ENCODE peak calls at places on chromosomes 16 and 17, in six cellular contexts. V, U, J, M, X and S are unnamed samples.

GRCh38 chr17:46212634-46213435 is 19.6 kb upstream of the KANSL1 start:
- DNase-seq in V (peak), U (peak), J (peak), M (no peak), X (peak), S (no peak)

GRCh38 chr17:57135748-57136342 is 50.8 kb downstream of the AKAP1 start:
- DNase-seq in V (no peak), U (no peak), J (no peak), M (no peak), X (no peak), S (no peak)

GRCh38 chr16:63804126-63804525 is 1317.7 kb downstream of the CDH11 start:
- DNase-seq in V (no peak), U (no peak), J (no peak), M (no peak), X (no peak), S (no peak)

GRCh38 chr17:74671031-74671771 is 41.5 kb downstream of the CD300LF start:
- DNase-seq in V (peak), U (peak), J (peak), M (peak), X (peak), S (peak)

GRCh38 chr16:69741519-69741918 is 13.2 kb downstream of the NOB1 start:
- DNase-seq in V (peak), U (no peak), J (no peak), M (no peak), X (no peak), S (no peak)

GRCh38 chr17:41666708-41667279 is 21.9 kb upstream of the EIF1 start:
- DNase-seq in V (peak), U (peak), J (no peak), M (peak), X (no peak), S (no peak)

GRCh38 chr17:80055597-80055996 is 19.2 kb downstream of the CCDC40 start:
- DNase-seq in V (no peak), U (no peak), J (no peak), M (no peak), X (no peak), S (no peak)

GRCh38 chr16:21646721-21647561 is 5.5 kb downstream of the IGSF6 start:
- DNase-seq in V (no peak), U (no peak), J (no peak), M (no peak), X (no peak), S (no peak)

GRCh38 chr17:63998050-63998720 is at the start of gene PRR29:
- DNase-seq in V (peak), U (peak), J (peak), M (peak), X (no peak), S (no peak)

GRCh38 chr17:20216853-20217252 is 207.7 kb downstream of the SPECC1 start:
- DNase-seq in V (no peak), U (no peak), J (no peak), M (no peak), X (no peak), S (no peak)

GRCh38 chr16:58011652-58012051 is 10.4 kb downstream of the USB1 start:
- DNase-seq in V (peak), U (no peak), J (no peak), M (no peak), X (no peak), S (no peak)

GRCh38 chr17:20116683-20117309 is 107.6 kb downstream of the SPECC1 start:
- DNase-seq in V (peak), U (peak), J (no peak), M (no peak), X (no peak), S (peak)

GRCh38 chr17:37493249-37494027 is 3.7 kb downstream of the DUSP14 start:
- DNase-seq in V (peak), U (no peak), J (peak), M (no peak), X (no peak), S (peak)

GRCh38 chr17:30545024-30545423 is 67.8 kb downstream of the GOSR1 start:
- DNase-seq in V (no peak), U (no peak), J (no peak), M (no peak), X (no peak), S (no peak)

GRCh38 chr17:43579570-43580140 is 33.5 kb upstream of the ETV4 start:
- DNase-seq in V (peak), U (no peak), J (peak), M (no peak), X (no peak), S (peak)

GRCh38 chr17:39659286-39660010 is 5.7 kb upstream of the TCAP start:
- DNase-seq in V (no peak), U (no peak), J (no peak), M (no peak), X (no peak), S (no peak)

GRCh38 chr17:17200831-17201230 is 5.3 kb downstream of the PLD6 start:
- DNase-seq in V (peak), U (no peak), J (no peak), M (no peak), X (no peak), S (no peak)

GRCh38 chr16:64051826-64052225 is 1070.0 kb downstream of the CDH11 start:
- DNase-seq in V (peak), U (no peak), J (peak), M (no peak), X (peak), S (no peak)

GRCh38 chr17:17989618-17990017 is 17.0 kb downstream of the DRC3 start:
- DNase-seq in V (no peak), U (no peak), J (no peak), M (no peak), X (no peak), S (no peak)

GRCh38 chr17:31678431-31678830 is 180.6 kb downstream of the COPRS start:
- DNase-seq in V (no peak), U (no peak), J (peak), M (no peak), X (no peak), S (no peak)

GRCh38 chr17:2684549-2684948 is 27.0 kb downstream of the CLUH start:
- DNase-seq in V (no peak), U (no peak), J (no peak), M (no peak), X (no peak), S (no peak)

GRCh38 chr17:31527606-31528005 is 136.1 kb downstream of the RAB11FIP4 start:
- DNase-seq in V (peak), U (no peak), J (no peak), M (no peak), X (peak), S (no peak)

GRCh38 chr17:18960241-18960665 is 8.3 kb downstream of the SLC5A10 start:
- DNase-seq in V (no peak), U (no peak), J (no peak), M (peak), X (no peak), S (no peak)

GRCh38 chr17:5485270-5486205 is at the start of gene DERL2:
- DNase-seq in V (peak), U (no peak), J (peak), M (no peak), X (no peak), S (no peak)

GRCh38 chr17:36808181-36808661 is 129.1 kb upstream of the LHX1 start:
- DNase-seq in V (peak), U (peak), J (no peak), M (no peak), X (no peak), S (no peak)

GRCh38 chr17:79995691-79996090 is 40.0 kb downstream of the TBC1D16 start:
- DNase-seq in V (peak), U (no peak), J (no peak), M (no peak), X (no peak), S (no peak)

GRCh38 chr16:49345829-49346228 is 27.8 kb upstream of the C16orf78 start:
- DNase-seq in V (no peak), U (peak), J (no peak), M (no peak), X (no peak), S (no peak)

GRCh38 chr17:73359255-73359816 is 47.5 kb upstream of the CDC42EP4 start:
- DNase-seq in V (no peak), U (no peak), J (no peak), M (no peak), X (no peak), S (no peak)

GRCh38 chr17:13510062-13510461 is 91.7 kb downstream of the HS3ST3A1 start:
- DNase-seq in V (no peak), U (no peak), J (no peak), M (no peak), X (no peak), S (no peak)

GRCh38 chr17:80023261-80024205 is 12.1 kb downstream of the TBC1D16 start:
- DNase-seq in V (no peak), U (no peak), J (no peak), M (no peak), X (no peak), S (no peak)

GRCh38 chr16:80824623-80825364 is 20.4 kb upstream of the CDYL2 start:
- DNase-seq in V (peak), U (peak), J (peak), M (no peak), X (peak), S (peak)

GRCh38 chr17:32519769-32520701 is 33.2 kb downstream of the CDK5R1 start:
- DNase-seq in V (peak), U (peak), J (peak), M (no peak), X (no peak), S (no peak)

GRCh38 chr16:76791151-76791550 is 399.8 kb upstream of the MON1B start:
- DNase-seq in V (no peak), U (no peak), J (no peak), M (no peak), X (no peak), S (no peak)

GRCh38 chr17:48438662-48439061 is 8.6 kb upstream of the SKAP1 start:
- DNase-seq in V (no peak), U (no peak), J (no peak), M (no peak), X (no peak), S (no peak)

GRCh38 chr17:39928868-39929651 is 1.5 kb downstream of the LRRC3C start:
- DNase-seq in V (peak), U (no peak), J (peak), M (no peak), X (no peak), S (peak)

GRCh38 chr17:64041912-64042311 is 21.5 kb upstream of the ICAM2 start:
- DNase-seq in V (no peak), U (no peak), J (no peak), M (no peak), X (no peak), S (no peak)

GRCh38 chr17:77319211-77320031 is 178.7 kb downstream of the SEC14L1 start:
- DNase-seq in V (peak), U (peak), J (peak), M (peak), X (no peak), S (peak)

GRCh38 chr17:64507418-64507766 is 615 bp downstream of the CEP95 start:
- DNase-seq in V (peak), U (peak), J (peak), M (no peak), X (peak), S (no peak)

DNA sequence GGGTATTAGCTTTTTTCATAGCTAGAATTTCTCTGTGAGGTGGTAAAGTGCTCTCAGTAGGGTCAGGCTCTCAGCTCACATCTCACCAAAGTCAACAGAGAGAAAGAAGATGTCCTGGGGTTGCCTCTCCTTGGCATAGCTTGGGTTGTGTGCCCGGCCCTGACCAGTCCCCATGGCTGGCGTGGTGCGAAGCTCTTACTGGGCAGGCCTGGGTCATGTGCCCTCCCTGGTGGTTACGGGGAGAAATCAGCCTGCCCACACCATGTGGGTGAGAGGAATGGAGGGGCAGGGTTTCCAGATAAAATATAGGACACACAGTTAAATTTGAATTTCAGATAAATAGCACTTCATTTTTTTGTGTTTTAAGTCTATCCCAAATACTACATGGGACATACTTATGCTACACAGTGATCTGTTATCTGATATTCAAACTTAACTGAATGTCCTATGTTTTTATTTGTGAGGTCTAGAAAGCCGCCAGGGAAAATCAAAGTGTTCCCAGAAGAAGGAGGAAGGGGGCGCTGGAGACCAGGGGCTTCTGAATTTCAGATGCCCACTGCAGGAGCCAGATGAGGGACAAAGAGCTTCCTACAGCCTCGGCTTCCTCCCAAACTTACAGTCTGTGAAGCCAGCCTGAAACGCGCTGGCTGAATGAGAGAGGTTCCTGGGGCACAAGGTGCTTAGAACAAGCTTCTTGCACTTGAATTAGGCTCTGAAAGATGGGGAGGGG is 45.4 kb downstream of the NKD1 start:
- DNase-seq in V (peak), U (peak), J (no peak), M (no peak), X (no peak), S (no peak)
- TF ChIP-seq CTCF in V (peak), U (peak), J (peak), M (peak), X (no peak), S (peak)

GRCh38 chr16:84177740-84178070 is 9.2 kb downstream of the TAF1C start:
- DNase-seq in V (peak), U (no peak), J (no peak), M (no peak), X (no peak), S (peak)

GRCh38 chr16:84174396-84174795 is 12.5 kb downstream of the TAF1C start:
- DNase-seq in V (no peak), U (no peak), J (no peak), M (no peak), X (no peak), S (no peak)

GRCh38 chr16:84176192-84177053 is 10.4 kb downstream of the TAF1C start:
- DNase-seq in V (no peak), U (no peak), J (no peak), M (no peak), X (no peak), S (no peak)

GRCh38 chr16:84178146-84178765 is 8.6 kb downstream of the TAF1C start:
- DNase-seq in V (no peak), U (no peak), J (no peak), M (no peak), X (no peak), S (no peak)

DNA sequence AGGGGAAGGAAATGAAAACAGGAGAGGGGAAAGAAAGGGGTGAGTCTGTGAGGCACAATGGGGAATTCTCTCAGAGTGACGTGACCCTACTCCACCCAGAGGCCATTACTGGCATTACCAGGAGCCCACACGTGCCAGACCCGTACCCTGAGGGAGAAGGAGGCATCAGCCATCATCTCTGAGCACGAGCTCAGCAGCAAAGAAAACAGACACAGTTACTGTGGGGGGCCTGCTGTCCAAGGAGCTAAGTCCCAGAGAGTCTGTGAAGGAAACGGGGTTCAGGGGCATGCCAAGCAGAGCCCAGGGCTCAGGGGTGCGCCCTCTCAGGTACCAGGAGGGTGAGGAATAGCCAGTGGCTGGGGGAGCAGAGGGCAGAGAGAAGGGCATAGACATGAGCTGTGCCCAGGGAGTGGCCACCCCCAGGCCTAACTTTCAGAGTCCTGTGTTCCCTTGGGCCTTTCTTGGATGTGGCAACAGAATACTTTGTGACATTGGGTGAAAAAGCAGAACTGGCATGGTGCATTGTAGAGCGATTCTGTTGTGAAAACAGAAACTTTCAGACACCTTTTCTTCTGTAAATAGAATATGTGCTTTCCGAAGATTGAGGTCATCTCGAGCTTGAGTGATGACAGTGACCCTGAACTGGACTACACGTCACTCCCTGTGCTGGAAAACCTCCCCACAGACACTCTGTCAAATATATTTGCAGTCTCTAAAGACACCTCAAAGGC is 11.3 kb downstream of the TAF1C start:
- DNase-seq in V (peak), U (peak), J (peak), M (peak), X (no peak), S (no peak)
- TF ChIP-seq CTCF in V (peak), U (peak), J (no peak), M (peak), X (peak), S (peak)

GRCh38 chr16:56281256-56281805 is 90.0 kb downstream of the GNAO1 start:
- DNase-seq in V (peak), U (no peak), J (no peak), M (no peak), X (no peak), S (no peak)
- TF ChIP-seq CTCF in V (peak), U (peak), J (peak), M (peak), X (peak), S (peak)

GRCh38 chr16:84391151-84391873 is 23.0 kb downstream of the ATP2C2 start:
- DNase-seq in V (peak), U (no peak), J (peak), M (no peak), X (no peak), S (no peak)

GRCh38 chr16:84396537-84397008 is 28.2 kb downstream of the ATP2C2 start:
- DNase-seq in V (peak), U (no peak), J (peak), M (peak), X (no peak), S (peak)

GRCh38 chr16:84397090-84397489 is 28.8 kb downstream of the ATP2C2 start:
- DNase-seq in V (no peak), U (no peak), J (peak), M (no peak), X (no peak), S (no peak)
- TF ChIP-seq CTCF in V (peak), U (no peak), J (peak), M (peak), X (peak), S (peak)